ENCODE peak calls at places on chromosomes 3 and 15, in nine cellular contexts. One of them, this sample, is unnamed.

GRCh38 chr3:111577798-111578685 is 17.1 kb downstream of the ZBED2 start:
- DNase-seq in thyroid gland: no peak
- DNase-seq in OCI-LY7: peak; percentile 23
- DNase-seq in CD4-positive, CD25-positive, alpha-beta regulatory T cell: no peak
- DNase-seq in SJCRH30: no peak
- DNase-seq in adrenal gland: no peak
- DNase-seq in IMR-90: peak; percentile 93
- DNase-seq in Peyer's patch: peak; percentile 47
- DNase-seq in fibroblast of lung: peak; percentile 67
- DNase-seq in this sample: no peak

GRCh38 chr15:78302579-78302978 is 3.2 kb upstream of the SKIC8 start:
- DNase-seq in thyroid gland: no peak
- DNase-seq in OCI-LY7: no peak
- DNase-seq in CD4-positive, CD25-positive, alpha-beta regulatory T cell: no peak
- DNase-seq in SJCRH30: peak; percentile 51
- DNase-seq in adrenal gland: no peak
- DNase-seq in IMR-90: peak; percentile 85
- DNase-seq in Peyer's patch: no peak
- DNase-seq in fibroblast of lung: peak; percentile 91
- DNase-seq in this sample: no peak

GRCh38 chr3:50238549-50239026 is 2.6 kb downstream of the GNAI2 start:
- DNase-seq in thyroid gland: peak; percentile 83
- DNase-seq in OCI-LY7: no peak
- DNase-seq in CD4-positive, CD25-positive, alpha-beta regulatory T cell: no peak
- DNase-seq in SJCRH30: no peak
- DNase-seq in adrenal gland: peak; percentile 89
- DNase-seq in IMR-90: no peak
- DNase-seq in Peyer's patch: peak; percentile 92
- DNase-seq in fibroblast of lung: no peak
- DNase-seq in this sample: peak; percentile 70

GRCh38 chr3:179512398-179512797 is 50.3 kb upstream of the ACTL6A start:
- DNase-seq in thyroid gland: no peak
- DNase-seq in OCI-LY7: no peak
- DNase-seq in CD4-positive, CD25-positive, alpha-beta regulatory T cell: no peak
- DNase-seq in SJCRH30: no peak
- DNase-seq in adrenal gland: no peak
- DNase-seq in IMR-90: no peak
- DNase-seq in Peyer's patch: no peak
- DNase-seq in fibroblast of lung: no peak
- DNase-seq in this sample: no peak

GRCh38 chr15:96333194-96334016 is 2.9 kb downstream of the NR2F2 start:
- DNase-seq in thyroid gland: peak; percentile 66
- DNase-seq in OCI-LY7: no peak
- DNase-seq in CD4-positive, CD25-positive, alpha-beta regulatory T cell: no peak
- DNase-seq in SJCRH30: peak; percentile 50
- DNase-seq in adrenal gland: peak; percentile 47
- DNase-seq in IMR-90: no peak
- DNase-seq in Peyer's patch: no peak
- DNase-seq in fibroblast of lung: peak; percentile 75
- DNase-seq in this sample: peak; percentile 31

GRCh38 chr3:122974764-122975162 is 52.8 kb downstream of the SEMA5B start:
- DNase-seq in thyroid gland: no peak
- DNase-seq in OCI-LY7: no peak
- DNase-seq in CD4-positive, CD25-positive, alpha-beta regulatory T cell: no peak
- DNase-seq in SJCRH30: peak; percentile 35
- DNase-seq in adrenal gland: no peak
- DNase-seq in IMR-90: peak; percentile 54
- DNase-seq in Peyer's patch: no peak
- DNase-seq in fibroblast of lung: peak; percentile 46
- DNase-seq in this sample: peak; percentile 85

GRCh38 chr3:40504636-40505430 is 1.0 kb upstream of the ZNF620 start:
- DNase-seq in thyroid gland: peak; percentile 65
- DNase-seq in OCI-LY7: no peak
- DNase-seq in CD4-positive, CD25-positive, alpha-beta regulatory T cell: no peak
- DNase-seq in SJCRH30: no peak
- DNase-seq in adrenal gland: peak; percentile 68
- DNase-seq in IMR-90: peak; percentile 99
- DNase-seq in Peyer's patch: no peak
- DNase-seq in fibroblast of lung: peak; percentile 93
- DNase-seq in this sample: no peak

GRCh38 chr15:41558400-41559238 is at the start of gene TYRO3:
- DNase-seq in thyroid gland: peak; percentile 48
- DNase-seq in OCI-LY7: peak; percentile 48
- DNase-seq in CD4-positive, CD25-positive, alpha-beta regulatory T cell: peak; percentile 56
- DNase-seq in SJCRH30: peak; percentile 56
- DNase-seq in adrenal gland: peak; percentile 72
- DNase-seq in IMR-90: no peak
- DNase-seq in Peyer's patch: peak; percentile 84
- DNase-seq in fibroblast of lung: peak; percentile 21
- DNase-seq in this sample: peak; percentile 50

GRCh38 chr3:180804871-180805430 is 107.5 kb upstream of the FXR1 start:
- DNase-seq in thyroid gland: peak; percentile 33
- DNase-seq in OCI-LY7: no peak
- DNase-seq in CD4-positive, CD25-positive, alpha-beta regulatory T cell: no peak
- DNase-seq in SJCRH30: peak; percentile 71
- DNase-seq in adrenal gland: no peak
- DNase-seq in IMR-90: peak; percentile 9
- DNase-seq in Peyer's patch: no peak
- DNase-seq in fibroblast of lung: peak; percentile 49
- DNase-seq in this sample: no peak

GRCh38 chr3:67292356-67293225 is 294.5 kb downstream of the KBTBD8 start:
- DNase-seq in thyroid gland: no peak
- DNase-seq in OCI-LY7: no peak
- DNase-seq in CD4-positive, CD25-positive, alpha-beta regulatory T cell: no peak
- DNase-seq in SJCRH30: no peak
- DNase-seq in adrenal gland: no peak
- DNase-seq in IMR-90: no peak
- DNase-seq in Peyer's patch: peak; percentile 47
- DNase-seq in fibroblast of lung: peak; percentile 2
- DNase-seq in this sample: no peak

GRCh38 chr3:11367116-11367781 is 95.1 kb downstream of the ATG7 start:
- DNase-seq in thyroid gland: peak; percentile 33
- DNase-seq in OCI-LY7: no peak
- DNase-seq in CD4-positive, CD25-positive, alpha-beta regulatory T cell: no peak
- DNase-seq in SJCRH30: no peak
- DNase-seq in adrenal gland: no peak
- DNase-seq in IMR-90: peak; percentile 73
- DNase-seq in Peyer's patch: peak; percentile 54
- DNase-seq in fibroblast of lung: peak; percentile 94
- DNase-seq in this sample: peak; percentile 62

GRCh38 chr15:50134524-50135024 is 15.5 kb upstream of the ATP8B4 start:
- DNase-seq in thyroid gland: no peak
- DNase-seq in OCI-LY7: no peak
- DNase-seq in CD4-positive, CD25-positive, alpha-beta regulatory T cell: no peak
- DNase-seq in SJCRH30: peak; percentile 10
- DNase-seq in adrenal gland: no peak
- DNase-seq in IMR-90: peak; percentile 89
- DNase-seq in Peyer's patch: no peak
- DNase-seq in fibroblast of lung: peak; percentile 93
- DNase-seq in this sample: no peak

GRCh38 chr3:80087769-80088168 is 320.0 kb upstream of the ROBO1 start:
- DNase-seq in thyroid gland: no peak
- DNase-seq in OCI-LY7: no peak
- DNase-seq in CD4-positive, CD25-positive, alpha-beta regulatory T cell: no peak
- DNase-seq in SJCRH30: no peak
- DNase-seq in adrenal gland: no peak
- DNase-seq in IMR-90: peak; percentile 6
- DNase-seq in Peyer's patch: no peak
- DNase-seq in fibroblast of lung: peak; percentile 55
- DNase-seq in this sample: no peak

GRCh38 chr15:48579945-48580671 is 65.4 kb downstream of the FBN1 start:
- DNase-seq in thyroid gland: peak; percentile 32
- DNase-seq in OCI-LY7: no peak
- DNase-seq in CD4-positive, CD25-positive, alpha-beta regulatory T cell: no peak
- DNase-seq in SJCRH30: no peak
- DNase-seq in adrenal gland: no peak
- DNase-seq in IMR-90: peak; percentile 27
- DNase-seq in Peyer's patch: no peak
- DNase-seq in fibroblast of lung: peak; percentile 50
- DNase-seq in this sample: no peak

GRCh38 chr3:44825264-44825925 is 36.3 kb upstream of the TMEM42 start:
- DNase-seq in thyroid gland: no peak
- DNase-seq in OCI-LY7: no peak
- DNase-seq in CD4-positive, CD25-positive, alpha-beta regulatory T cell: no peak
- DNase-seq in SJCRH30: no peak
- DNase-seq in adrenal gland: no peak
- DNase-seq in IMR-90: peak; percentile 85
- DNase-seq in Peyer's patch: no peak
- DNase-seq in fibroblast of lung: peak; percentile 18
- DNase-seq in this sample: no peak

GRCh38 chr15:101188517-101189340 is 63.1 kb downstream of the CHSY1 start:
- DNase-seq in thyroid gland: no peak
- DNase-seq in OCI-LY7: no peak
- DNase-seq in CD4-positive, CD25-positive, alpha-beta regulatory T cell: no peak
- DNase-seq in SJCRH30: peak; percentile 41
- DNase-seq in adrenal gland: no peak
- DNase-seq in IMR-90: peak; percentile 91
- DNase-seq in Peyer's patch: no peak
- DNase-seq in fibroblast of lung: peak; percentile 82
- DNase-seq in this sample: no peak

GRCh38 chr3:15478300-15478979 is 43.1 kb downstream of the COLQ start:
- DNase-seq in thyroid gland: no peak
- DNase-seq in OCI-LY7: no peak
- DNase-seq in CD4-positive, CD25-positive, alpha-beta regulatory T cell: no peak
- DNase-seq in SJCRH30: no peak
- DNase-seq in adrenal gland: no peak
- DNase-seq in IMR-90: no peak
- DNase-seq in Peyer's patch: no peak
- DNase-seq in fibroblast of lung: no peak
- DNase-seq in this sample: no peak

GRCh38 chr3:15471861-15472260 is 44.5 kb downstream of the EAF1 start:
- DNase-seq in thyroid gland: no peak
- DNase-seq in OCI-LY7: no peak
- DNase-seq in CD4-positive, CD25-positive, alpha-beta regulatory T cell: no peak
- DNase-seq in SJCRH30: no peak
- DNase-seq in adrenal gland: no peak
- DNase-seq in IMR-90: no peak
- DNase-seq in Peyer's patch: no peak
- DNase-seq in fibroblast of lung: no peak
- DNase-seq in this sample: no peak

GRCh38 chr3:15476378-15476777 is 45.1 kb downstream of the COLQ start:
- DNase-seq in thyroid gland: no peak
- DNase-seq in OCI-LY7: no peak
- DNase-seq in CD4-positive, CD25-positive, alpha-beta regulatory T cell: no peak
- DNase-seq in SJCRH30: no peak
- DNase-seq in adrenal gland: no peak
- DNase-seq in IMR-90: peak; percentile 61
- DNase-seq in Peyer's patch: no peak
- DNase-seq in fibroblast of lung: no peak
- DNase-seq in this sample: no peak

GRCh38 chr3:15470804-15471203 is 43.4 kb downstream of the EAF1 start:
- DNase-seq in thyroid gland: no peak
- DNase-seq in OCI-LY7: no peak
- DNase-seq in CD4-positive, CD25-positive, alpha-beta regulatory T cell: no peak
- DNase-seq in SJCRH30: no peak
- DNase-seq in adrenal gland: no peak
- DNase-seq in IMR-90: no peak
- DNase-seq in Peyer's patch: no peak
- DNase-seq in fibroblast of lung: no peak
- DNase-seq in this sample: no peak

GRCh38 chr3:15475161-15475560 is 46.3 kb downstream of the COLQ start:
- DNase-seq in thyroid gland: no peak
- DNase-seq in OCI-LY7: no peak
- DNase-seq in CD4-positive, CD25-positive, alpha-beta regulatory T cell: no peak
- DNase-seq in SJCRH30: no peak
- DNase-seq in adrenal gland: no peak
- DNase-seq in IMR-90: no peak
- DNase-seq in Peyer's patch: no peak
- DNase-seq in fibroblast of lung: no peak
- DNase-seq in this sample: no peak
- H3K9me3 ChIP-seq in thyroid gland: no peaks in the 10 kb centered on the region
- H3K9me3 ChIP-seq in OCI-LY7: no peaks in the 10 kb centered on the region
- H3K9me3 ChIP-seq in CD4-positive, CD25-positive, alpha-beta regulatory T cell: no peaks in the 10 kb centered on the region
- H3K9me3 ChIP-seq in SJCRH30: no peaks in the 10 kb centered on the region
- H3K9me3 ChIP-seq in adrenal gland: no peaks in the 10 kb centered on the region
- H3K9me3 ChIP-seq in IMR-90: no peaks in the 10 kb centered on the region
- H3K9me3 ChIP-seq in Peyer's patch: no peaks in the 10 kb centered on the region
- H3K9me3 ChIP-seq in fibroblast of lung: no peaks in the 10 kb centered on the region
- H3K9me3 ChIP-seq in this sample: no peaks in the 10 kb centered on the region

DNA sequence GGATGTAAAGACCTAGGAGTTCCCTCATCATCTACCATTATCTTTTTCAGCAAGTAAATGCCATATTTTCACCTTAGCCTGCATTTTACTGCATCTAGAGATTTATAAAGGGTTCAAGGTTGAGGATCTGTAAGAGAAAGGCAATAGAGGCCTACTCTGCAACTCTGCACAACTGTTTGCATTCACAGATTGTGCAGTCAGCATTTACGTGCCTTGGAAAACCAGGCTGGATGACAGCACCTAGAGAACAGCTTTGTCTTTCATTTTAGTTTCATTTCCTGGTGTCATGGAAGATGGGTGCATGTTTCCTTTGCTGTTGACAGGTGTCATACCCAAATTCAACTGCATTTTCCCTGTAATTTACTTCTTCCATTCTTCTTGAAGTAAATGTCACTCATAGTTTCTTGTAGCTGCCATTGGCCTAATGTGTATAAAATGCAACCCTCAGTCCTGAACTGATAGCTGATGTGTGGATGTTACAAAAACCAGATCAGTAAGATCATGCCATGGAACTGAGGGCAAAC is 817.5 kb downstream of the SQOR start:
- DNase-seq in thyroid gland: no peak
- DNase-seq in OCI-LY7: no peak
- DNase-seq in CD4-positive, CD25-positive, alpha-beta regulatory T cell: no peak
- DNase-seq in SJCRH30: no peak
- DNase-seq in adrenal gland: no peak
- DNase-seq in IMR-90: no peak
- DNase-seq in Peyer's patch: no peak
- DNase-seq in fibroblast of lung: no peak
- DNase-seq in this sample: no peak
- H3K9me3 ChIP-seq in thyroid gland: no peaks in the 10 kb centered on the region
- H3K9me3 ChIP-seq in OCI-LY7: no peaks in the 10 kb centered on the region
- H3K9me3 ChIP-seq in CD4-positive, CD25-positive, alpha-beta regulatory T cell: no peaks in the 10 kb centered on the region
- H3K9me3 ChIP-seq in SJCRH30: no peaks in the 10 kb centered on the region
- H3K9me3 ChIP-seq in adrenal gland: no peaks in the 10 kb centered on the region
- H3K9me3 ChIP-seq in IMR-90: peaks cover 3% of the 10 kb centered on the region
- H3K9me3 ChIP-seq in Peyer's patch: no peaks in the 10 kb centered on the region
- H3K9me3 ChIP-seq in fibroblast of lung: no peaks in the 10 kb centered on the region
- H3K9me3 ChIP-seq in this sample: no peaks in the 10 kb centered on the region

GRCh38 chr15:25189551-25189950 is 234.8 kb downstream of the SNRPN start:
- DNase-seq in thyroid gland: no peak
- DNase-seq in OCI-LY7: no peak
- DNase-seq in CD4-positive, CD25-positive, alpha-beta regulatory T cell: no peak
- DNase-seq in SJCRH30: no peak
- DNase-seq in adrenal gland: no peak
- DNase-seq in IMR-90: no peak
- DNase-seq in Peyer's patch: no peak
- DNase-seq in fibroblast of lung: no peak
- DNase-seq in this sample: no peak
- H3K9me3 ChIP-seq in thyroid gland: no peaks in the 10 kb centered on the region
- H3K9me3 ChIP-seq in OCI-LY7: no peaks in the 10 kb centered on the region
- H3K9me3 ChIP-seq in CD4-positive, CD25-positive, alpha-beta regulatory T cell: no peaks in the 10 kb centered on the region
- H3K9me3 ChIP-seq in SJCRH30: no peaks in the 10 kb centered on the region
- H3K9me3 ChIP-seq in adrenal gland: no peaks in the 10 kb centered on the region
- H3K9me3 ChIP-seq in IMR-90: peaks cover 83% of the 10 kb centered on the region
- H3K9me3 ChIP-seq in Peyer's patch: no peaks in the 10 kb centered on the region
- H3K9me3 ChIP-seq in fibroblast of lung: no peaks in the 10 kb centered on the region
- H3K9me3 ChIP-seq in this sample: no peaks in the 10 kb centered on the region

DNA sequence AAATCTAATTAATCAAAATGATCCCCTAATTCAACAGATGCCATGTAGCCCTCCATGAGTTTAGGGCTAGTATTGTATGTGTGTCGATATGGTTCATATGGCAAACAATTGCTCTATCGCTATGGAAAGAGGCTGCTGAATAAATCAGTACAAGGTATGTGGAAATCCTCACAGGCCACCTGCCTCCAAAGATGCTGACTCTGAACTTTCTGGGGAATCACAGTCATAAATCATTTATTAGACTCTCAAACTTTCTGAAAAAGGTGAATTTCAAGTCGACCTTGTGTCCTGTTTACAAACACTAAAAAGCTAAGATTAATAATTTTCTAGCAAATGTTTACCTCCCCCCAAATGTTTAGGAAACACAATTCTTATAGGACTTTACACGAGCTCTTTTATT is 462.6 kb downstream of the GABRG3 start:
- DNase-seq in thyroid gland: no peak
- DNase-seq in OCI-LY7: no peak
- DNase-seq in CD4-positive, CD25-positive, alpha-beta regulatory T cell: no peak
- DNase-seq in SJCRH30: no peak
- DNase-seq in adrenal gland: no peak
- DNase-seq in IMR-90: no peak
- DNase-seq in Peyer's patch: no peak
- DNase-seq in fibroblast of lung: no peak
- DNase-seq in this sample: no peak
- H3K9me3 ChIP-seq in thyroid gland: no peaks in the 10 kb centered on the region
- H3K9me3 ChIP-seq in OCI-LY7: no peaks in the 10 kb centered on the region
- H3K9me3 ChIP-seq in CD4-positive, CD25-positive, alpha-beta regulatory T cell: no peaks in the 10 kb centered on the region
- H3K9me3 ChIP-seq in SJCRH30: no peaks in the 10 kb centered on the region
- H3K9me3 ChIP-seq in adrenal gland: peaks cover 6% of the 10 kb centered on the region
- H3K9me3 ChIP-seq in IMR-90: peaks cover 23% of the 10 kb centered on the region
- H3K9me3 ChIP-seq in Peyer's patch: no peaks in the 10 kb centered on the region
- H3K9me3 ChIP-seq in fibroblast of lung: no peaks in the 10 kb centered on the region
- H3K9me3 ChIP-seq in this sample: peaks cover 3% of the 10 kb centered on the region